ENCODE peak calls at places on chromosome 6, in four cellular contexts. J, P, G and S are unnamed samples.

GRCh38 chr6:24197892-24198291 is 71.9 kb downstream of the NRSN1 start:
- DNase-seq in J (no peak), P (no peak), G (no peak), S (no peak)

GRCh38 chr6:88810089-88810488 is 153.3 kb downstream of the RNGTT start:
- DNase-seq in J (no peak), P (no peak), G (no peak), S (no peak)

GRCh38 chr6:16602035-16602434 is 159.2 kb downstream of the ATXN1 start:
- DNase-seq in J (no peak), P (peak; percentile 36), G (no peak), S (no peak)

GRCh38 chr6:53896237-53896636 is 101.4 kb downstream of the LRRC1 start:
- DNase-seq in J (no peak), P (no peak), G (no peak), S (no peak)

GRCh38 chr6:110419028-110419739 is 3.8 kb upstream of the DDO start:
- DNase-seq in J (no peak), P (no peak), G (no peak), S (no peak)

GRCh38 chr6:169079650-169080049 is 174.0 kb downstream of the THBS2 start:
- DNase-seq in J (no peak), P (no peak), G (no peak), S (no peak)

GRCh38 chr6:16651871-16652270 is 109.4 kb downstream of the ATXN1 start:
- DNase-seq in J (no peak), P (peak; percentile 48), G (no peak), S (no peak)

GRCh38 chr6:87714093-87714809 is 12.2 kb upstream of the AKIRIN2 start:
- DNase-seq in J (no peak), P (no peak), G (no peak), S (no peak)